ENCODE peak calls at places on chromosomes 13 and 19, in five cellular contexts. D is CD8-positive, alpha-beta memory T cell; N is gastrocnemius medialis; Y is pancreas; K is mucosa of descending colon. R is an unnamed sample.

GRCh38 chr19:19372656-19373416 is 32.6 kb upstream of the GATAD2A start:
- DNase-seq in D (peak; percentile 27), Y (no peak), N (peak; percentile 51), K (peak; percentile 89), R (no peak)

GRCh38 chr13:111339366-111340143 is 19.1 kb downstream of the TEX29 start:
- DNase-seq in N (peak; percentile 6), D (no peak), Y (no peak), K (no peak), R (no peak)

GRCh38 chr19:53915000-53915399 is 5.9 kb downstream of the CACNG7 start:
- DNase-seq in N (no peak), K (peak; percentile 15), Y (no peak), D (no peak), R (no peak)

GRCh38 chr13:71772376-71772775 is 94.6 kb downstream of the DACH1 start:
- DNase-seq in N (no peak), D (no peak), Y (no peak), K (no peak), R (no peak)

GRCh38 chr13:23996456-23996855 is 99.2 kb upstream of the C1QTNF9B start:
- DNase-seq in N (no peak), Y (no peak), K (no peak), D (no peak), R (no peak)

GRCh38 chr19:39333507-39333906 is 2.3 kb downstream of the GMFG start:
- DNase-seq in D (no peak), K (no peak), Y (no peak), N (no peak), R (no peak)

GRCh38 chr13:77215543-77215942 is 111.4 kb downstream of the MYCBP2 start:
- DNase-seq in N (no peak), D (no peak), Y (no peak), K (no peak), R (no peak)

GRCh38 chr19:44625531-44626066 is 12.2 kb downstream of the IGSF23 start:
- DNase-seq in N (no peak), Y (no peak), D (no peak), K (no peak), R (no peak)

GRCh38 chr19:52270266-52270885 is 989 bp downstream of the ZNF766 start:
- DNase-seq in Y (no peak), D (no peak), N (no peak), K (no peak), R (no peak)

GRCh38 chr19:16853066-16853465 is 23.9 kb downstream of the SIN3B start:
- DNase-seq in D (no peak), N (no peak), Y (no peak), K (no peak), R (no peak)

GRCh38 chr13:32976046-32976781 is 40.0 kb upstream of the KL start:
- DNase-seq in N (no peak), D (no peak), K (no peak), Y (no peak), R (no peak)

GRCh38 chr19:44657211-44657921 is 13.7 kb downstream of the PVR start:
- DNase-seq in K (peak; percentile 60), D (peak; percentile 34), N (peak; percentile 36), Y (peak; percentile 71), R (peak; percentile 35)

GRCh38 chr19:36891768-36892357 is 24.2 kb downstream of the ZNF829 start:
- DNase-seq in K (no peak), Y (no peak), D (no peak), N (no peak), R (no peak)
- H3K9me3 ChIP-seq in K (peaks cover 98% of the 10 kb centered on the region), Y (peaks cover 29% of the 10 kb centered on the region), D (peaks cover 74% of the 10 kb centered on the region), N (peaks cover 100% of the 10 kb centered on the region), R (peaks cover 65% of the 10 kb centered on the region)

GRCh38 chr13:84834201-84834600 is 951.9 kb upstream of the SLITRK1 start:
- DNase-seq in D (no peak), Y (no peak), K (no peak), N (no peak), R (no peak)
- H3K9me3 ChIP-seq in D (no peaks in the 10 kb centered on the region), Y (no peaks in the 10 kb centered on the region), K (no peaks in the 10 kb centered on the region), N (no peaks in the 10 kb centered on the region), R (no peaks in the 10 kb centered on the region)

DNA sequence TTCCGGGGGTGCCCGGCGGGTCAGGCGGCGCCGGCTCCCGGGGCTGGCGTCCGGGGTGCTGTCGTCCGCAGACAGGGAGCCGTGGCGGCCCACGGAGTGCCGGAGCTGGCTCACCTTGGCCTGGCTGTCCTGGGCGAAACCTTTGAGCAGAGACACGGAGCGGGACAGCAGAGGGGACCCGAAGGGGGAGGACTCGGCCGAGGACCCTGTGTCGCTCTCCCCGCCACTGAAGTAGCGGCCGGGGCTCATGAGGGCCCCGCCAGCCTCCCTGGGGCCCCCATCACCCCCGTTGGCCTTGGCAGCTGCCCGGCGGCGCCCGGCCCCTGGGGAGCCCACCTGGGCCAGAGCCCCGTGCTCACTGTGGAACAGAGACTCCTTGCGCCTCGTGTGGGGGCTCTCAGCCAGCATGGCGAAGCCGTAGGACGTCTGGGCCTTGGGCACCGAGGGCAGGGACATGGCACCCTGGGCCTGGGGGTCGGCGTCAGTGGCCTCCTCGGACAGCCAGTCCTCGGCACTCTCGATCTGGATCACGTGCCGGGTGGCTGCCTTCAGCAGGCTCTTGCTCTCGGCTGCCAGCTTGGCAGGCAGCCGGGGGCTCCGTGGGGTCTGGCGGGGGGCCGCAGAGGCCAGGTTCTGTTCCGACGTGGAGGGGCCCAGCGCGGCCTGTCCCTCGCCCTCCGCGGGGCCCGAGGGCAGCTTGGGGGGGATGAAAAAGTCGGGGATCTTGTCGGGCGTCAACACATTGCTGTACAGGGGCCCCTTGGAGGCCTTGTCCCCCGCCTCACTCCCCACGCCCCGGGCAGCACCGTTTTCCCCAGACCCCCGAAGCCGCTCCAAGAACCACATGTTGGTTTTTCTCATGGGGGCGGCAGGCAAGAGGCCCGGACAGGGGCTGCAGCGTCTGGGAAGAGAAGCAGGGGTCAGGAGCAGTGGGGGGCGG is 1.2 kb downstream of the C2CD4C start:
- DNase-seq in Y (no peak), K (peak; percentile 41), N (no peak), D (no peak), R (no peak)
- H3K9me3 ChIP-seq in Y (no peaks in the 10 kb centered on the region), K (no peaks in the 10 kb centered on the region), N (no peaks in the 10 kb centered on the region), D (no peaks in the 10 kb centered on the region), R (no peaks in the 10 kb centered on the region)

GRCh38 chr19:37098570-37098969 is 20.3 kb downstream of the ZNF420 start:
- DNase-seq in D (no peak), Y (no peak), N (no peak), K (no peak), R (no peak)
- H3K9me3 ChIP-seq in D (peaks cover 17% of the 10 kb centered on the region), Y (peaks cover 9% of the 10 kb centered on the region), N (peaks cover 71% of the 10 kb centered on the region), K (peaks cover 95% of the 10 kb centered on the region), R (peaks cover 10% of the 10 kb centered on the region)

DNA sequence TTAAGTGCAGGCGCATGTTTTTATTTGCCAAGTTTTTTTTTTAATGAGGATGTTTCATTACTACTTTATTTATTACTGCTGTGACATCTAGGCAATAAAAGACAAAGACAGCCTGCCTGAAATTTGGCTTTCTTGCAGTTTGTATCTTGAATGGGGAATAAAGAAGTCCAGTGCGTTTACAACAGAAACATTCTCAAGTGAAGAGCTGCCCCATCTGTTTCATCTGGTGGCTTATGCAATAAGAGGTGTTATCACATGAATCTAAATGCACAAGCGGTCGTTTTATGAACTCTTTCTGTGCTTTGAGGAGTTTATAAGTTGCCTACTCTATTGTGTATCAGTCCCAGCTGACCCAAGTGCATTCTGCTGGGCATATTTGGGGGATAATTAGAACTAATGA is 12.6 kb upstream of the MAB21L1 start:
- DNase-seq in N (no peak), D (no peak), K (no peak), Y (no peak), R (no peak)
- H3K9me3 ChIP-seq in N (no peaks in the 10 kb centered on the region), D (no peaks in the 10 kb centered on the region), K (no peaks in the 10 kb centered on the region), Y (no peaks in the 10 kb centered on the region), R (no peaks in the 10 kb centered on the region)

GRCh38 chr19:57290970-57291369 is 10.7 kb downstream of the ZNF460 start:
- DNase-seq in N (no peak), K (no peak), D (no peak), Y (no peak), R (no peak)

GRCh38 chr19:57288373-57288772 is 8.1 kb downstream of the ZNF460 start:
- DNase-seq in Y (no peak), N (no peak), D (no peak), K (no peak), R (no peak)

GRCh38 chr19:57293719-57294118 is 13.4 kb downstream of the ZNF460 start:
- DNase-seq in D (no peak), K (no peak), Y (no peak), N (no peak), R (no peak)
- H3K9me3 ChIP-seq in D (peaks cover 43% of the 10 kb centered on the region), K (peaks cover 61% of the 10 kb centered on the region), Y (no peaks in the 10 kb centered on the region), N (peaks cover 3% of the 10 kb centered on the region), R (peaks cover 17% of the 10 kb centered on the region)

R was measured in T-helper 17 cell.